ENCODE peak calls at places on chromosomes 7 and 10, in four cellular contexts. D is progenitor cell of endocrine pancreas, M is NB4, B is mammary epithelial cell. U is an unnamed sample.

GRCh38 chr7:22563621-22564241 is 63.7 kb upstream of the STEAP1B start:
- DNase-seq in M (no peak), B (peak; percentile 65), D (no peak), U (no peak)

GRCh38 chr7:47905071-47905920 is 43.0 kb downstream of the PKD1L1 start:
- DNase-seq in M (no peak), B (no peak), D (no peak), U (no peak)

GRCh38 chr10:34187201-34187600 is 627.9 kb downstream of the PARD3 start:
- DNase-seq in B (no peak), M (no peak), D (no peak), U (no peak)

GRCh38 chr7:2248984-2249694 is 7.1 kb downstream of the NUDT1 start:
- DNase-seq in D (no peak), B (peak; percentile 23), M (peak; percentile 95), U (no peak)

GRCh38 chr10:124283215-124284046 is 135.3 kb downstream of the OAT start:
- DNase-seq in D (no peak), M (no peak), B (no peak), U (no peak)

GRCh38 chr7:73423519-73424485 is 9.8 kb upstream of the FZD9 start:
- DNase-seq in B (no peak), D (no peak), M (no peak), U (no peak)

GRCh38 chr7:67100956-67101361 is 104.3 kb downstream of the TYW1 start:
- DNase-seq in B (no peak), D (no peak), M (no peak), U (no peak)

GRCh38 chr10:62049815-62050626 is 148.5 kb downstream of the ARID5B start:
- DNase-seq in D (no peak), M (no peak), B (no peak), U (no peak)

GRCh38 chr7:152968003-152968402 is 208.5 kb downstream of the ACTR3B start:
- DNase-seq in D (no peak), M (no peak), B (no peak), U (no peak)

GRCh38 chr10:71297343-71297742 is 21.7 kb upstream of the SLC29A3 start:
- DNase-seq in B (no peak), D (no peak), M (no peak), U (no peak)

GRCh38 chr10:5446390-5446926 is 34.1 kb downstream of the NET1 start:
- DNase-seq in D (peak; percentile 92), M (peak; percentile 86), B (peak; percentile 95), U (peak; percentile 79)

GRCh38 chr7:149729983-149730801 is 43.2 kb downstream of the ZNF467 start:
- DNase-seq in B (no peak), D (no peak), M (no peak), U (no peak)

GRCh38 chr7:40220421-40220911 is 85.7 kb downstream of the SUGCT start:
- DNase-seq in B (peak; percentile 42), M (no peak), D (no peak), U (no peak)

GRCh38 chr7:86629-87028 is 105.7 kb upstream of the FAM20C start:
- DNase-seq in M (no peak), B (no peak), D (no peak), U (no peak)

GRCh38 chr7:80736371-80736770 is 97.9 kb downstream of the CD36 start:
- DNase-seq in D (no peak), B (peak; percentile 67), M (no peak), U (no peak)

GRCh38 chr10:70832852-70833542 is 17.2 kb downstream of the SGPL1 start:
- DNase-seq in D (no peak), M (peak; percentile 45), B (peak; percentile 93), U (no peak)

GRCh38 chr10:121696854-121697253 is 98.6 kb upstream of the FGFR2 start:
- DNase-seq in D (no peak), B (no peak), M (peak; percentile 43), U (no peak)

GRCh38 chr7:45594780-45595535 is 20.8 kb downstream of the ADCY1 start:
- DNase-seq in D (no peak), M (no peak), B (no peak), U (no peak)

GRCh38 chr10:4431114-4431862 is 394.7 kb upstream of the AKR1E2 start:
- DNase-seq in M (no peak), D (no peak), B (no peak), U (no peak)

GRCh38 chr7:3415730-3416366 is 114.8 kb downstream of the SDK1 start:
- DNase-seq in M (no peak), B (peak; percentile 48), D (no peak), U (peak; percentile 34)

GRCh38 chr10:89274928-89275327 is 23.4 kb upstream of the LIPA start:
- DNase-seq in M (no peak), D (no peak), B (peak; percentile 15), U (no peak)

GRCh38 chr7:23628370-23628769 is 31.2 kb downstream of the CCDC126 start:
- DNase-seq in M (no peak), D (no peak), B (no peak), U (no peak)

GRCh38 chr10:24442234-24442633 is 233.3 kb downstream of the KIAA1217 start:
- DNase-seq in M (no peak), D (no peak), B (no peak), U (no peak)

GRCh38 chr10:46222364-46222935 is 64.3 kb upstream of the ANTXRL start:
- DNase-seq in D (no peak), M (peak; percentile 18), B (no peak), U (no peak)

GRCh38 chr7:74454059-74454947 is 597 bp downstream of the GTF2IRD1 start:
- DNase-seq in B (no peak), M (no peak), D (peak; percentile 34), U (no peak)

GRCh38 chr7:141785711-141786552 is 4.1 kb upstream of the TAS2R5 start:
- DNase-seq in M (peak; percentile 79), D (no peak), B (peak; percentile 39), U (peak; percentile 26)

GRCh38 chr10:46077141-46077554 is 31.1 kb upstream of the MSMB start:
- DNase-seq in D (no peak), B (peak; percentile 17), M (peak; percentile 96), U (no peak)

GRCh38 chr7:39144420-39144819 is 166.7 kb downstream of the POU6F2 start:
- DNase-seq in D (no peak), B (no peak), M (no peak), U (no peak)

GRCh38 chr10:6929157-6929830 is 349.2 kb upstream of the PRKCQ start:
- DNase-seq in B (no peak), D (no peak), M (peak; percentile 75), U (no peak)

GRCh38 chr7:71411475-71411874 is 279.5 kb downstream of the GALNT17 start:
- DNase-seq in D (no peak), M (no peak), B (no peak), U (no peak)

GRCh38 chr10:70430489-70431445 is 10.7 kb downstream of the NODAL start:
- DNase-seq in D (no peak), B (peak; percentile 30), M (peak; percentile 55), U (peak; percentile 41)

GRCh38 chr10:123583639-123584418 is 82.3 kb upstream of the GPR26 start:
- DNase-seq in D (peak; percentile 74), M (peak; percentile 59), B (peak; percentile 61), U (peak; percentile 84)

GRCh38 chr10:115963848-115964247 is 309.2 kb downstream of the GFRA1 start:
- DNase-seq in M (peak; percentile 12), D (no peak), B (no peak), U (no peak)

GRCh38 chr7:5693529-5693928 is 87.9 kb downstream of the RNF216 start:
- DNase-seq in B (peak; percentile 75), M (peak; percentile 93), D (no peak), U (no peak)

DNA sequence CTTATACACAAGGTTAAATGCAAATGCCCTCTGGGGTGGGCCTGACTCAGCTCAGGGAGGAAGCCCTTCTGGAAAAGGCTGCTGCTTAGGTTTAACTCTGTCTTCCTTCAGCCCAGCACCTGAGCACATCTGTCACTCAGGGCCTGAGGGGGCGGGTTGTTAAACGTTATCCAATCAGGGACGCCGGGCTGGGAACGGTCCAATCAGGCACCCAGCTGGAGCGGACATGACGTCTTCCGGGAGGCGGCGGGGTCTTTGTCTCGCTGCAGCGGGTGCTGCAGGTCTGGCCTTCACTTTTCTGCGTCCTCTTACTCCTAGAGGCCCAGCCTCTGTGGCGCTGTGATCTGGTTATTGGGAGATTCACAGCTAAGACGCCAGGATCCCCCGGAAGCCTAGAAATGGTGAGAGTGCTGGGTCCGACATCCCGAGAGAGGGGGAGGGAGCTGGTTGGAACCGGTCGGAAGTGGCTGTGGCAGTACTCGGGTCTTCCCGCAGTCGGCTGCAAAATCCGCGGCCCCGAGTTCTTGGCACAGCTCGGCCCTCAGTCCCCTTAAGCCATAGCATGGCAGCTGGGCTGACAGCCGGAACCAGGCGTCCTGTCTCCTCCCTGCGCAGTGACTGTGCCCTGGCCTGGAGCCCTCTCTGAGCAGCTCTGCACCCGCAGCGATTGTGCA is at the start of gene ZNF138:
- DNase-seq in D (peak; percentile 91), M (peak; percentile 99), B (peak; percentile 92), U (peak; percentile 90)
- TF ChIP-seq CTCF in D (peak; percentile 14), M (no peak), B (no peak), U (no peak)

GRCh38 chr10:103967433-103968142 is 648 bp downstream of the SLK start:
- DNase-seq in B (peak; percentile 42), M (peak; percentile 64), D (no peak), U (no peak)
- TF ChIP-seq CTCF in B (no peak), M (no peak), D (no peak), U (no peak)

GRCh38 chr7:33735403-33735802 is 169.9 kb upstream of the BMPER start:
- DNase-seq in M (no peak), D (no peak), B (no peak), U (no peak)
- TF ChIP-seq CTCF in M (no peak), D (no peak), B (no peak), U (no peak)

DNA sequence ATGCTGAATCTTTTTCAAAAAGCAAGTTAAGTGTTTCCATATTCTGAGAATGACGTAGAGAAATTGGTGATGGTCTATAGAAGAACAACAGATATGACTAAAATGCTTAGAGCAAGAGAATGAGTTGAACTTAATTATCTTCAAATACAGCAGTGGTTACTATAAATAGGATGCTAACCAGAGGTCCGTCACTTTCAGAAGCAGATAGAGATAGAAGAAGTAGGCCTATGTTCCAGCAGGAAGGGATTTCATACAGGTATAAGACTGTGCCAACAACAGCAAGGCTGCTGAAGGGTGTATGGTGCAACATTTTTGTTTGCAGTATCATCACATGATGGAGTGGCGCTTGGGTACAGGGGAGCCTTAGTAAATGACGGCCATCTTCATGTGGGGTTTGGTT is 68.6 kb downstream of the HBP1 start:
- DNase-seq in D (no peak), B (no peak), M (no peak), U (no peak)
- TF ChIP-seq CTCF in D (no peak), B (no peak), M (no peak), U (no peak)